ENCODE peak calls at places on chromosomes 13 and 19, in four cellular contexts. T is CD8-positive, alpha-beta memory T cell; U is cardiac muscle cell; H is aorta. B is an unnamed sample.

GRCh38 chr13:40102360-40102727 is 446.9 kb downstream of the COG6 start:
- DNase-seq in T (no peak), U (no peak), H (no peak), B (no peak)

GRCh38 chr19:1224847-1225246 is 13.0 kb downstream of the CBARP start:
- DNase-seq in T (no peak), U (no peak), H (no peak), B (no peak)

GRCh38 chr13:91904597-91904996 is 506.2 kb downstream of the GPC5 start:
- DNase-seq in T (no peak), U (no peak), H (no peak), B (no peak)

GRCh38 chr19:13995017-13995728 is 10.9 kb downstream of the RFX1 start:
- DNase-seq in T (no peak), U (no peak), H (no peak), B (peak; percentile 48)

GRCh38 chr19:54017266-54017665 is 25.8 kb downstream of the CACNG6 start:
- DNase-seq in T (no peak), U (no peak), H (no peak), B (no peak)

GRCh38 chr13:103466761-103467160 is 400.5 kb upstream of the SLC10A2 start:
- DNase-seq in T (no peak), U (no peak), H (no peak), B (no peak)

GRCh38 chr19:18233224-18233825 is 7.1 kb upstream of the PDE4C start:
- DNase-seq in T (peak; percentile 34), U (peak; percentile 89), H (peak; percentile 82), B (no peak)

GRCh38 chr19:1720237-1720636 is 33.1 kb upstream of the ONECUT3 start:
- DNase-seq in T (no peak), U (no peak), H (no peak), B (no peak)

GRCh38 chr19:47885067-47885463 is 1.1 kb downstream of the SULT2A1 start:
- DNase-seq in T (no peak), U (no peak), H (no peak), B (no peak)

GRCh38 chr13:40599722-40600121 is 66.7 kb downstream of the FOXO1 start:
- DNase-seq in T (no peak), U (no peak), H (no peak), B (no peak)

GRCh38 chr19:20612711-20613316 is 47.2 kb upstream of the ZNF737 start:
- DNase-seq in T (no peak), U (no peak), H (no peak), B (no peak)

GRCh38 chr19:15028490-15028889 is 20.8 kb upstream of the CASP14 start:
- DNase-seq in T (no peak), U (no peak), H (no peak), B (no peak)

GRCh38 chr19:36916991-36917390 is 859 bp downstream of the ZNF568 start:
- DNase-seq in T (no peak), U (peak; percentile 6), H (no peak), B (no peak)

GRCh38 chr19:7986321-7987083 is 18.9 kb downstream of the ELAVL1 start:
- DNase-seq in T (no peak), U (no peak), H (no peak), B (no peak)

GRCh38 chr13:94112227-94112626 is 367.3 kb downstream of the DCT start:
- DNase-seq in T (no peak), U (no peak), H (no peak), B (no peak)

GRCh38 chr13:80923907-80924306 is 583.0 kb upstream of the SPRY2 start:
- DNase-seq in T (no peak), U (peak; percentile 28), H (no peak), B (no peak)

GRCh38 chr19:38090561-38090960 is 133.5 kb downstream of the DPF1 start:
- DNase-seq in T (no peak), U (no peak), H (no peak), B (peak; percentile 33)

GRCh38 chr19:42467437-42467760 is 24.7 kb upstream of the CXCL17 start:
- DNase-seq in T (no peak), U (no peak), H (no peak), B (no peak)

GRCh38 chr19:43596842-43597461 is 557 bp downstream of the ZNF576 start:
- DNase-seq in T (no peak), U (no peak), H (no peak), B (no peak)

GRCh38 chr19:3409346-3410064 is 43.1 kb downstream of the NFIC start:
- DNase-seq in T (no peak), U (peak; percentile 80), H (peak; percentile 79), B (peak; percentile 82)

GRCh38 chr19:41436664-41436951 is 3.1 kb downstream of the DMAC2 start:
- DNase-seq in T (no peak), U (no peak), H (no peak), B (no peak)

GRCh38 chr13:72849571-72849970 is 67.6 kb downstream of the PIBF1 start:
- DNase-seq in T (no peak), U (no peak), H (no peak), B (no peak)

GRCh38 chr13:29522044-29522685 is 73.3 kb downstream of the SLC7A1 start:
- DNase-seq in T (no peak), U (no peak), H (no peak), B (no peak)

GRCh38 chr19:53868892-53869804 is 1.5 kb downstream of the MYADM start:
- DNase-seq in T (peak; percentile 91), U (peak; percentile 95), H (peak; percentile 97), B (peak; percentile 92)

GRCh38 chr19:2700660-2701360 is 1.7 kb downstream of the GNG7 start:
- DNase-seq in T (no peak), U (no peak), H (no peak), B (no peak)

GRCh38 chr13:81487151-81487550 is 1146.2 kb upstream of the SPRY2 start:
- DNase-seq in T (no peak), U (peak; percentile 68), H (no peak), B (no peak)

DNA sequence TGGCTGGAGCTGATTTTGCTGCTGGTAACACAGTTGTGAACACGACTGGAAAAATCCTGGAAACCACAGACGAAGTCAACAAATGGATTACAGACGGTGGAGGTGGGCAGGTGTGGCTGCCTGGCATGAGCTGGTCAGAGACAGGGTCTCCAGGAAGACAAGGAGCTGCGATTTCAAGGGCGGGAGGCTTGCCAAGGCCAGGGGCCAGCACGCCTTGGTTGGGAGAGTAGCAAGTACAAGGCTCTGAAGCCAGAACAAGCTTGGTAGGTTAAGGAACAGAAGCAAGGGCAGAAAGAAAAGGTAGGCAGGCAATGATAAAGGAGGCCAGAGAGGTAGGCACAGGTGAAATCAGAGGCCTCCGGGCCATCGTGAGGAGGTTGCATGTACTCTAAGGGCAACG is 50.7 kb upstream of the AMER2 start:
- DNase-seq in T (no peak), U (no peak), H (no peak), B (no peak)
- H3K4me3 ChIP-seq in T (no peak overlapping the region), U (no peak overlapping the region), H (no peak overlapping the region), B (no peak overlapping the region)

GRCh38 chr13:18962168-18962734 is 219.4 kb downstream of the TUBA3C start:
- DNase-seq in T (no peak), U (no peak), H (no peak), B (no peak)
- H3K4me1 ChIP-seq in T (no peaks in the 10 kb centered on the region), U (no peaks in the 10 kb centered on the region), H (no peaks in the 10 kb centered on the region), B (no peaks in the 10 kb centered on the region)

GRCh38 chr13:52882803-52883202 is 34.4 kb upstream of the PCDH8 start:
- DNase-seq in T (no peak), U (no peak), H (no peak), B (no peak)

GRCh38 chr13:52884429-52884828 is 36.0 kb upstream of the PCDH8 start:
- DNase-seq in T (no peak), U (no peak), H (no peak), B (no peak)

GRCh38 chr13:52879950-52880650 is 31.7 kb upstream of the PCDH8 start:
- DNase-seq in T (no peak), U (no peak), H (no peak), B (no peak)
- H3K4me3 ChIP-seq in T (no peak overlapping the region), U (no peak overlapping the region), H (no peak overlapping the region), B (no peak overlapping the region)

GRCh38 chr13:27131906-27132305 is 39.7 kb downstream of the USP12 start:
- DNase-seq in T (no peak), U (no peak), H (no peak), B (no peak)

GRCh38 chr13:27132538-27132937 is 39.1 kb downstream of the USP12 start:
- DNase-seq in T (no peak), U (no peak), H (no peak), B (no peak)

GRCh38 chr13:27137759-27138158 is 33.9 kb downstream of the USP12 start:
- DNase-seq in T (no peak), U (no peak), H (no peak), B (peak; percentile 24)

GRCh38 chr13:27133889-27134288 is 37.7 kb downstream of the USP12 start:
- DNase-seq in T (no peak), U (no peak), H (no peak), B (no peak)

DNA sequence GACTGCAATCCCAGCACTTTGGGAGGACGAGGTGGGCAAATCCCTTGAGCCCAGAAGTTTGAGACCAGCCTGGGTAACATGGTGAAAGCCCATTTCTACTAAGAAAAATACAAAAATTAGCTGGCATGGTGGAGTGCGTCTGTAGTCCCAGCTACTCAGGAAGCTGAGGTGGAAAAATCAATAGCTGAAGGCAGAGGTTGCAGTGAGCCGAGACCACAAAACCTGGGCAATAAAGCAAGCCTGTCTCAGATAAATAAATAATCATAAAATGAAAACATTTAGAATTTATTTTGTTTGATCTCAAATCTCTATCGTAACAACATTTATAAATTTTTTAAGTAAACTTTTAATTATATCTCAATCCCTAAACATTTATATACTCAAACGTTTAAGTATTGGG is 36.6 kb downstream of the USP12 start:
- DNase-seq in T (no peak), U (no peak), H (no peak), B (no peak)
- H3K4me1 ChIP-seq in T (peaks cover 21% of the 10 kb centered on the region), U (no peaks in the 10 kb centered on the region), H (peaks cover 5% of the 10 kb centered on the region), B (peaks cover 59% of the 10 kb centered on the region)

GRCh38 chr19:45876411-45877197 is 9.3 kb downstream of the IRF2BP1 start:
- DNase-seq in T (no peak), U (peak; percentile 41), H (no peak), B (peak; percentile 41)

GRCh38 chr19:45874620-45874966 is 10.5 kb downstream of the FOXA3 start:
- DNase-seq in T (no peak), U (no peak), H (no peak), B (no peak)

GRCh38 chr19:45878043-45878794 is 7.7 kb downstream of the IRF2BP1 start:
- DNase-seq in T (no peak), U (no peak), H (no peak), B (no peak)

GRCh38 chr19:45873219-45873772 is 9.2 kb downstream of the FOXA3 start:
- DNase-seq in T (no peak), U (no peak), H (no peak), B (no peak)

GRCh38 chr19:45876161-45876410 is 9.9 kb downstream of the IRF2BP1 start:
- DNase-seq in T (no peak), U (no peak), H (no peak), B (no peak)
- H3K4me3 ChIP-seq in T (no peak overlapping the region), U (no peak overlapping the region), H (no peak overlapping the region), B (no peak overlapping the region)

GRCh38 chr13:47268270-47268669 is 371.4 kb upstream of the HTR2A start:
- DNase-seq in T (no peak), U (no peak), H (no peak), B (no peak)
- H3K4me1 ChIP-seq in T (no peaks in the 10 kb centered on the region), U (no peaks in the 10 kb centered on the region), H (no peaks in the 10 kb centered on the region), B (no peaks in the 10 kb centered on the region)

DNA sequence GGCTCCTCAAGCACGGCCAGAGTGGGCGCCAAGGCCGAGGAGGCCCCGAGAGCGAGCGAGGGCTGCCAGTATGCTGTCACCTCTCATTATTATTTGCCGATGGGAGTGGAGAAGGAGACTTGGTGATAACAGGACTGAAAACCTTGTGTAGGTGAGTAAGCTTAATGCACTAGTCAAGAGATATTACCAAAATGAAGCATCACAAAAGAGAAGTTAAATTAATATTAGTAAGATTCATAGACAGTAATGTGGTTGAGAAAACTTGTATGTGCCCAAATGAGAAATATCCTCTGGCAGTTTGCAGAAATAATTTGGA is 204.5 kb upstream of the SLITRK1 start:
- DNase-seq in T (no peak), U (no peak), H (no peak), B (no peak)
- H3K4me3 ChIP-seq in T (no peak overlapping the region), U (peak overlapping the region; percentile 26), H (no peak overlapping the region), B (peak overlapping the region; percentile 30)